ENCODE peak calls at places on chromosomes 7 and 10, in six cellular contexts. One of them, this sample, is unnamed.
A peak's percentile ranks its signal among the peaks of the same experiment; 100 is the strongest.

GRCh38 chr7:154928136-154929005 is 74.6 kb downstream of the PAXIP1 start:
- DNase-seq in A549: peak; percentile 74
- DNase-seq in HepG2: peak; percentile 95
- DNase-seq in GM12878: peak; percentile 99
- DNase-seq in endothelial cell of umbilical vein: peak; percentile 99
- DNase-seq in K562: peak; percentile 87
- DNase-seq in this sample: peak; percentile 92

GRCh38 chr7:877312-878232 is 1.2 kb downstream of the GET4 start:
- DNase-seq in A549: no peak
- DNase-seq in HepG2: peak; percentile 23
- DNase-seq in GM12878: no peak
- DNase-seq in endothelial cell of umbilical vein: no peak
- DNase-seq in K562: peak; percentile 89
- DNase-seq in this sample: peak; percentile 45

GRCh38 chr7:82442492-82443043 is 1.0 kb downstream of the CACNA2D1 start:
- DNase-seq in A549: peak; percentile 21
- DNase-seq in HepG2: no peak
- DNase-seq in GM12878: no peak
- DNase-seq in endothelial cell of umbilical vein: peak; percentile 57
- DNase-seq in K562: no peak
- DNase-seq in this sample: peak; percentile 16

GRCh38 chr7:137772748-137773147 is 74.0 kb downstream of the DGKI start:
- DNase-seq in A549: no peak
- DNase-seq in HepG2: no peak
- DNase-seq in GM12878: no peak
- DNase-seq in endothelial cell of umbilical vein: peak; percentile 88
- DNase-seq in K562: no peak
- DNase-seq in this sample: peak; percentile 52

GRCh38 chr10:83897626-83898025 is 241.7 kb upstream of the GHITM start:
- DNase-seq in A549: no peak
- DNase-seq in HepG2: no peak
- DNase-seq in GM12878: no peak
- DNase-seq in endothelial cell of umbilical vein: no peak
- DNase-seq in K562: no peak
- DNase-seq in this sample: no peak

GRCh38 chr7:66771795-66772194 is 31.3 kb downstream of the RABGEF1 start:
- DNase-seq in A549: no peak
- DNase-seq in HepG2: no peak
- DNase-seq in GM12878: no peak
- DNase-seq in endothelial cell of umbilical vein: no peak
- DNase-seq in K562: no peak
- DNase-seq in this sample: no peak

GRCh38 chr7:121084748-121085336 is 96.3 kb downstream of the CPED1 start:
- DNase-seq in A549: no peak
- DNase-seq in HepG2: peak; percentile 24
- DNase-seq in GM12878: no peak
- DNase-seq in endothelial cell of umbilical vein: peak; percentile 67
- DNase-seq in K562: no peak
- DNase-seq in this sample: no peak

GRCh38 chr10:58998924-58999713 is 177.3 kb upstream of the PHYHIPL start:
- DNase-seq in A549: no peak
- DNase-seq in HepG2: no peak
- DNase-seq in GM12878: no peak
- DNase-seq in endothelial cell of umbilical vein: no peak
- DNase-seq in K562: no peak
- DNase-seq in this sample: no peak

GRCh38 chr7:131652934-131653333 is 96.5 kb upstream of the PODXL start:
- DNase-seq in A549: no peak
- DNase-seq in HepG2: no peak
- DNase-seq in GM12878: no peak
- DNase-seq in endothelial cell of umbilical vein: no peak
- DNase-seq in K562: no peak
- DNase-seq in this sample: no peak
- TF ChIP-seq MAX in A549: no peak
- TF ChIP-seq MAX in HepG2: no peak
- TF ChIP-seq MAX in GM12878: no peak
- TF ChIP-seq MAX in endothelial cell of umbilical vein: no peak
- TF ChIP-seq MAX in K562: no peak
- TF ChIP-seq MAX in this sample: no peak

DNA sequence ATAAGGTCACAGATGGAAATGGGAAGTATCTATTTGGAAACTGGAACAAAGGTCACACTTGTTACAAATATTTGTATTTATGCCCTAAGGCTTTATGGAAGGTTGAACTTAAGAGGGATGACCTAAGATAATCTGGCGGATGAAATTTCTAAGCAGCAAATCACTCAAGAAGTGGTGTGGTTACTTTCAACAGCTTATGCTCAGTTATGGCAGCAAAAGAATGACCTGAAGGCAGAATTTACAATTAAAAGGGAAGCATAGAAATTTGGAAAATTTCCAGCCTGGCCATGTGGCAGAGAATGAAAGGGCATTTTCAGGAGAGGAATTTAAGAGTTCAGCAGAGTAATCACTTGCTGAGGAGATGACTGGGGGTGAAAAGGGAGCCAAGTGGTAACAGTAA is 95.8 kb upstream of the TNS3 start:
- DNase-seq in A549: no peak
- DNase-seq in HepG2: no peak
- DNase-seq in GM12878: no peak
- DNase-seq in endothelial cell of umbilical vein: no peak
- DNase-seq in K562: no peak
- DNase-seq in this sample: no peak
- TF ChIP-seq MYC in A549: no peak
- TF ChIP-seq MYC in HepG2: no peak
- TF ChIP-seq MYC in GM12878: no peak
- TF ChIP-seq MYC in endothelial cell of umbilical vein: no peak
- TF ChIP-seq MYC in K562: no peak
- TF ChIP-seq MYC in this sample: no peak

DNA sequence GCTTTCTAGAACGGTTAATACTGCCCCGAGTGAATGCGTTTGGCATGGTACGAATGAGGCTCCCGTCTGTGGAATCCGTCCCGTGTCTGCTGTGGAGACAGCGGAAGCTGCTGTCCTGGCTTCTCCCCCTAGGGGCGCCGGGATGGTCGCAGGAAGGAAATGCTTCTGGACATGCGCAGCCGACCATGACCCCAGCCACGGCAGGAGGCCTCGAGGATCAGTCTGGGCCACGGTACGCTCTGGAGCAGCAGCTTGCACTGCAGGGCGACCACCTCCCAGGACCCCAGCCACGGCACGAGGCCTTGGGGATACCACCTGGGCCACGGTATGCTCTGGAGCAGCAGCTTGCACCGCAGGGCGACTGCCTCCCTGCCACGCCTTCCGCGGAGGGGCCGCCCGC is 107.9 kb downstream of the CYTH3 start:
- DNase-seq in A549: peak; percentile 53
- DNase-seq in HepG2: no peak
- DNase-seq in GM12878: no peak
- DNase-seq in endothelial cell of umbilical vein: no peak
- DNase-seq in K562: peak; percentile 46
- DNase-seq in this sample: no peak
- TF ChIP-seq CTCF in A549: no peak
- TF ChIP-seq CTCF in HepG2: no peak
- TF ChIP-seq CTCF in GM12878: no peak
- TF ChIP-seq CTCF in endothelial cell of umbilical vein: no peak
- TF ChIP-seq CTCF in K562: peak; percentile 12
- TF ChIP-seq CTCF in this sample: peak; percentile 1

DNA sequence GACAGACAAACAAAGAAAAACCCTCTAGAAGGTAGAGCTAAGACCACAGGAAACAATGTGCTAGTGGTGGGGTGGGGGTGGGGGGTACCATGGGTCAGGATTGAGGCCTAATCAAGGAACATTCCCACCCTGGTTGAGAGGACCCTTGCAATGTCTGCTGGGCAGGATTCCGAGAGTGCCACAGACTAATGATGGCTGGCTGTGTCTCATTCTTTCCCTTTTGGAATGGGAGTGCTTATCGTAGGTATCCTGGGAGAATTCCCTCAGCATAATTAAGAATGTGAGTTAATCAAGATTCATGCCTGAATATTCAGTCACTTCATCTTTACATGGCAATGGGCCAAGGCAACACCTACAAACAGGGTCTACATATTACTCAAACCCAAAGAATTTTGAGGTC is 14.7 kb upstream of the MTPN start:
- DNase-seq in A549: no peak
- DNase-seq in HepG2: no peak
- DNase-seq in GM12878: no peak
- DNase-seq in endothelial cell of umbilical vein: no peak
- DNase-seq in K562: no peak
- DNase-seq in this sample: no peak
- TF ChIP-seq MAX in A549: no peak
- TF ChIP-seq MAX in HepG2: no peak
- TF ChIP-seq MAX in GM12878: no peak
- TF ChIP-seq MAX in endothelial cell of umbilical vein: no peak
- TF ChIP-seq MAX in K562: no peak
- TF ChIP-seq MAX in this sample: no peak

DNA sequence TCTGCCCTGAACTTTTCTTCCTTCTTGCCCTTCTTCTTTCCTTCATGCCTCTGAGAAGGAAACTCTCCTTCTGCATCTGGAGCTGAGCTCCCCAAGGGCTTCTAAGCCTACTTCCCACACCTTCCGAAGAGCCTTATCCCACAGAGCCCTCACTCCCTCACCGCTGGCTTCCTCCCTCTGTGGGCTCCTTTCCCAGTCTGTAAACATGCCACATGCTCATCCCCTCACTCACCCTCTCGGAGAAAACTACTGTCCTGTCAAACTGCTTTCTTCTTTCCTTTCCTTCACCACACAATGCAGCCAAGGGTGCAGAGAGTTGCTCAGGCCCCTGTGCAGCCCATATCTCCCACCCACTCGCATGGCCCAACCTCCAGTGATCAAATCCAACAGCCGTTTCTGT is 18.1 kb downstream of the ANKRD16 start:
- DNase-seq in A549: no peak
- DNase-seq in HepG2: no peak
- DNase-seq in GM12878: no peak
- DNase-seq in endothelial cell of umbilical vein: no peak
- DNase-seq in K562: no peak
- DNase-seq in this sample: no peak
- TF ChIP-seq MYC in A549: no peak
- TF ChIP-seq MYC in HepG2: no peak
- TF ChIP-seq MYC in GM12878: no peak
- TF ChIP-seq MYC in endothelial cell of umbilical vein: no peak
- TF ChIP-seq MYC in K562: no peak
- TF ChIP-seq MYC in this sample: no peak

GRCh38 chr10:68897336-68897741 is 3.8 kb upstream of the DDX50 start:
- DNase-seq in A549: peak; percentile 49
- DNase-seq in HepG2: peak; percentile 64
- DNase-seq in GM12878: no peak
- DNase-seq in endothelial cell of umbilical vein: peak; percentile 67
- DNase-seq in K562: peak; percentile 39
- DNase-seq in this sample: peak; percentile 81
- TF ChIP-seq CTCF in A549: peak; percentile 76
- TF ChIP-seq CTCF in HepG2: peak; percentile 83
- TF ChIP-seq CTCF in GM12878: peak; percentile 51
- TF ChIP-seq CTCF in endothelial cell of umbilical vein: peak; percentile 18
- TF ChIP-seq CTCF in K562: peak; percentile 68
- TF ChIP-seq CTCF in this sample: peak; percentile 34

DNA sequence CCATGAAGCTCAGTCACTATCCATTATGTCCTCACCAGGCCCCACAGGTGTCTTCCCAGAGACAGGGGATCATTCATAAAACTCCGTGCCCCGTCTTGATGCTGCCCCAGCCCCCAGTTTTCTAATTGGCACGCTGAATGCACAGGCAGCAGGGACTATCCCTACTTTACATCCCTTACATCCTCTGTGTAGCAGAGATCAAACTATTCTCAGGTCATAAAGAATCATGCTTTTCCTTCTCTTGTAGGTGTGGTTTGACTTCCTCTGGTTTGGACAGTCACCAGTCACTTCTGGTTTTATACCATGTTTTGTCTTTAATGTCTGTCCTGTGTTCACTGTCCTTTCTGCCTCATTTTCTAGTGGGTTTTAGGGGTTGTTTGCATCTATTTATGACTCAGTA is 140.3 kb upstream of the NPVF start:
- DNase-seq in A549: no peak
- DNase-seq in HepG2: no peak
- DNase-seq in GM12878: no peak
- DNase-seq in endothelial cell of umbilical vein: no peak
- DNase-seq in K562: no peak
- DNase-seq in this sample: no peak
- TF ChIP-seq MAX in A549: no peak
- TF ChIP-seq MAX in HepG2: no peak
- TF ChIP-seq MAX in GM12878: no peak
- TF ChIP-seq MAX in endothelial cell of umbilical vein: no peak
- TF ChIP-seq MAX in K562: no peak
- TF ChIP-seq MAX in this sample: no peak

GRCh38 chr10:107544706-107545520 is 380.4 kb upstream of the SORCS1 start:
- DNase-seq in A549: no peak
- DNase-seq in HepG2: no peak
- DNase-seq in GM12878: no peak
- DNase-seq in endothelial cell of umbilical vein: no peak
- DNase-seq in K562: no peak
- DNase-seq in this sample: peak; percentile 10
- TF ChIP-seq MYC in A549: no peak
- TF ChIP-seq MYC in HepG2: no peak
- TF ChIP-seq MYC in GM12878: no peak
- TF ChIP-seq MYC in endothelial cell of umbilical vein: no peak
- TF ChIP-seq MYC in K562: no peak
- TF ChIP-seq MYC in this sample: no peak

GRCh38 chr7:47669178-47669878 is 87.4 kb upstream of the TNS3 start:
- DNase-seq in A549: no peak
- DNase-seq in HepG2: peak; percentile 37
- DNase-seq in GM12878: peak; percentile 90
- DNase-seq in endothelial cell of umbilical vein: no peak
- DNase-seq in K562: no peak
- DNase-seq in this sample: peak; percentile 92
- TF ChIP-seq CTCF in A549: no peak
- TF ChIP-seq CTCF in HepG2: no peak
- TF ChIP-seq CTCF in GM12878: peak; percentile 5
- TF ChIP-seq CTCF in endothelial cell of umbilical vein: no peak
- TF ChIP-seq CTCF in K562: no peak
- TF ChIP-seq CTCF in this sample: no peak